ENCODE peak calls at places on chromosome 12, in six cellular contexts. K, Q, P, G, A and D are unnamed samples.

GRCh38 chr12:19527876-19528275 is 88.6 kb downstream of the AEBP2 start:
- DNase-seq in P (no peak), K (no peak), A (no peak), G (no peak), Q (no peak), D (no peak)

GRCh38 chr12:4779749-4780148 is 59.5 kb downstream of the GALNT8 start:
- DNase-seq in G (no peak), P (no peak), Q (no peak), K (no peak), A (no peak), D (no peak)

GRCh38 chr12:109953656-109954055 is 42.5 kb downstream of the GIT2 start:
- DNase-seq in G (no peak), A (no peak), P (no peak), Q (no peak), K (no peak), D (no peak)

GRCh38 chr12:16349132-16349463 is 1.7 kb downstream of the MGST1 start:
- DNase-seq in Q (no peak), K (peak; percentile 6), P (no peak), A (no peak), G (peak; percentile 81), D (no peak)

GRCh38 chr12:14575585-14575984 is 7.9 kb upstream of the PLBD1 start:
- DNase-seq in Q (no peak), A (no peak), K (no peak), G (no peak), P (no peak), D (no peak)

GRCh38 chr12:113261847-113262470 is 40.7 kb downstream of the TPCN1 start:
- DNase-seq in P (no peak), Q (no peak), K (no peak), G (no peak), A (no peak), D (no peak)

GRCh38 chr12:104370989-104371870 is 67.7 kb downstream of the EID3 start:
- DNase-seq in A (no peak), Q (no peak), K (no peak), P (no peak), G (no peak), D (peak; percentile 57)

GRCh38 chr12:114949081-114949480 is 265.1 kb upstream of the TBX3 start:
- DNase-seq in K (no peak), G (no peak), P (no peak), Q (no peak), A (no peak), D (no peak)

GRCh38 chr12:108888031-108888430 is 8.1 kb downstream of the DAO start:
- DNase-seq in Q (no peak), G (no peak), P (no peak), A (no peak), K (no peak), D (no peak)

GRCh38 chr12:113473942-113474341 is 2.3 kb upstream of the LHX5 start:
- DNase-seq in A (no peak), K (no peak), Q (no peak), G (no peak), P (peak; percentile 26), D (no peak)

GRCh38 chr12:102950107-102950949 is 7.1 kb upstream of the ASCL1 start:
- DNase-seq in Q (peak; percentile 69), K (no peak), G (peak; percentile 65), P (no peak), A (no peak), D (no peak)

GRCh38 chr12:53211476-53212381 is 4.7 kb upstream of the ITGB7 start:
- DNase-seq in Q (peak; percentile 65), G (no peak), P (peak; percentile 62), A (no peak), K (peak; percentile 73), D (no peak)

GRCh38 chr12:104695453-104696148 is 238.9 kb downstream of the CHST11 start:
- DNase-seq in K (no peak), Q (no peak), P (no peak), A (no peak), G (no peak), D (no peak)

GRCh38 chr12:106032141-106032925 is 106.4 kb downstream of the NUAK1 start:
- DNase-seq in P (no peak), K (no peak), Q (no peak), G (no peak), A (no peak), D (no peak)

GRCh38 chr12:124165695-124166094 is 129.2 kb upstream of the RFLNA start:
- DNase-seq in Q (no peak), K (no peak), G (no peak), P (no peak), A (no peak), D (no peak)

GRCh38 chr12:29563636-29564035 is 66.2 kb upstream of the OVCH1 start:
- DNase-seq in A (no peak), K (no peak), P (no peak), Q (no peak), G (no peak), D (no peak)

GRCh38 chr12:62933220-62933870 is 1.6 kb downstream of the PPM1H start:
- DNase-seq in P (peak; percentile 16), Q (peak; percentile 77), A (no peak), G (peak; percentile 52), K (peak; percentile 46), D (no peak)

GRCh38 chr12:51970904-51971646 is 19.6 kb downstream of the ACVR1B start:
- DNase-seq in Q (peak; percentile 62), A (no peak), K (peak; percentile 65), P (peak; percentile 57), G (peak; percentile 45), D (no peak)

GRCh38 chr12:51973560-51973959 is 22.1 kb downstream of the ACVR1B start:
- DNase-seq in K (no peak), P (no peak), G (no peak), A (no peak), Q (no peak), D (no peak)

GRCh38 chr12:51971679-51972423 is 20.4 kb downstream of the ACVR1B start:
- DNase-seq in Q (no peak), G (no peak), K (no peak), A (no peak), P (no peak), D (no peak)

GRCh38 chr12:51972849-51973273 is 21.4 kb downstream of the ACVR1B start:
- DNase-seq in G (no peak), Q (no peak), P (no peak), A (no peak), K (peak; percentile 52), D (no peak)

GRCh38 chr12:51972424-51972812 is 20.9 kb downstream of the ACVR1B start:
- DNase-seq in P (no peak), A (no peak), Q (no peak), K (no peak), G (no peak), D (no peak)
- H3K4me3 ChIP-seq in P (no peak overlapping the region), A (no peak overlapping the region), Q (no peak overlapping the region), K (no peak overlapping the region), G (no peak overlapping the region), D (no peak overlapping the region)

GRCh38 chr12:50400104-50400637 is 514 bp upstream of the LARP4 start:
- DNase-seq in G (no peak), Q (no peak), A (no peak), K (no peak), P (peak; percentile 49), D (no peak)
- H3K9ac ChIP-seq in G (peak overlapping the region; percentile 91), Q (peak overlapping the region; percentile 89), A (peak overlapping the region; percentile 98), K (peak overlapping the region; percentile 1), P (peak overlapping the region; percentile 82), D (peak overlapping the region; percentile 77)

GRCh38 chr12:116343331-116343884 is 65.9 kb upstream of the MED13L start:
- DNase-seq in G (no peak), P (no peak), Q (no peak), A (no peak), K (no peak), D (no peak)

GRCh38 chr12:116347265-116347664 is 69.8 kb upstream of the MED13L start:
- DNase-seq in A (no peak), G (no peak), P (no peak), K (no peak), Q (no peak), D (no peak)

GRCh38 chr12:116346751-116347150 is 69.3 kb upstream of the MED13L start:
- DNase-seq in P (no peak), Q (no peak), K (peak; percentile 52), G (no peak), A (no peak), D (no peak)

GRCh38 chr12:116346222-116346621 is 68.7 kb upstream of the MED13L start:
- DNase-seq in Q (no peak), A (no peak), P (peak; percentile 47), K (peak; percentile 39), G (peak; percentile 18), D (no peak)
- TF ChIP-seq YY1 in Q (no peak), A (no peak), P (no peak), K (no peak), G (no peak), D (no peak)

GRCh38 chr12:3129301-3130052 is 52.3 kb downstream of the TSPAN9 start:
- DNase-seq in P (no peak), G (no peak), Q (no peak), K (no peak), A (no peak), D (no peak)
- H3K4me3 ChIP-seq in P (no peak overlapping the region), G (no peak overlapping the region), Q (no peak overlapping the region), K (no peak overlapping the region), A (no peak overlapping the region), D (no peak overlapping the region)

GRCh38 chr12:11499802-11500201 is 104.4 kb upstream of the PRB2 start:
- DNase-seq in G (no peak), A (no peak), P (no peak), Q (no peak), K (no peak), D (no peak)
- H3K9ac ChIP-seq in G (no peak overlapping the region), A (no peak overlapping the region), P (no peak overlapping the region), Q (no peak overlapping the region), K (no peak overlapping the region), D (no peak overlapping the region)

DNA sequence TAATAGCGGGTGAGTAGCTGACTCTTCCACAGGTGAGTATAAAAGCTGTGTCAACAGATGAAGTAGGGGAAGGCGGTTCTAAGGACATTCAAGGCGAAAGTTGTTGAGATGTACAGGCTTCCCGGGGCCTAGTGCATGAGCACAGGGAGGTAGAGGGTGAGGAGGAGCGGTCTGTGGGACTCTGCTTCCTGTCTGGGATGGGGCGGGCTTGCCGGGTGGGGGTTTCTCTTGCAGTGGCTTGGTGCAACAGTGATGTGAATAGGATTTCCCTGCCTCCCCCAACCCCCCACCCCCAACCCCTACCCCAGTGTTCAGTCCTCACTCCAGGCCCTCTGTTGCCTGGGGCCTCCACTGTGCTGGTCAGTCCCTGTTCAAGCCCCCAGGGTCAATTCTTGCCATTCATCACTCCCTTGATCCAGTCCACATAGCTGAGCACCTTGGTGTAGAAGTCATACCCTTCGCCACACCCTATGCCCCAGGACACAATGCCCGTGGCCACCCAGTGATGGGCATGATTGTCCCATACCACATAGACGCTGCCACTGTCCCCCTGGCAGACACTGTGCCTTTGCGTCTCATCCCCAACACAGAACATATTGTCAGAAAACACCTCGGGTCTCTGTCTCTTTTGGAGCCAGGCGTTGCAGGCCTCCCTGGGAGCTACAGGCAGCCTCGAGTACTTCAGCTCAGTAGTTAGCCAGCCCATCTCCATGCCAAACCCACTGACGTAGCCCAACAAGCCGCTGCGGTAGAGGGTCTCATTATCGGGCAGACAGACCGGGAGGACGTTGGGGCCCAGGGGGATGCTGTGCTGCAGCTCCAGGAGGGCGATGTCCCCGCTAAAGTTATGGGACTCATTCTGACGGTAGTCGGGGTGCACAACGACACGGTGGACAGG is 4.0 kb upstream of the C1R start:
- DNase-seq in Q (no peak), G (no peak), K (no peak), A (no peak), P (no peak), D (no peak)
- TF ChIP-seq YY1 in Q (no peak), G (no peak), K (no peak), A (no peak), P (no peak), D (no peak)

GRCh38 chr12:118015944-118016343 is 559 bp upstream of the RFC5 start:
- DNase-seq in G (peak; percentile 23), A (no peak), Q (no peak), K (no peak), P (no peak), D (no peak)
- H3K4me3 ChIP-seq in G (peak overlapping the region; percentile 37), A (peak overlapping the region; percentile 86), Q (no peak overlapping the region), K (peak overlapping the region; percentile 57), P (peak overlapping the region; percentile 87), D (peak overlapping the region; percentile 16)